ENCODE peak calls at places on chromosomes 11 and 22, in seven cellular contexts. B, E, R, F, U, S and O are unnamed samples.

GRCh38 chr22:16801571-16801970 is 23.6 kb downstream of the XKR3 start:
- DNase-seq in B (no peak), E (no peak), R (no peak), F (no peak), U (no peak), S (no peak), O (no peak)

GRCh38 chr11:36840378-36840777 is 242.3 kb upstream of the RAG2 start:
- DNase-seq in B (no peak), E (no peak), R (no peak), F (no peak), U (no peak), S (no peak), O (no peak)

GRCh38 chr11:46930089-46930488 is 6.5 kb upstream of the CSTPP1 start:
- DNase-seq in B (no peak), E (no peak), R (no peak), F (no peak), U (peak; percentile 73), S (no peak), O (no peak)

GRCh38 chr11:61765550-61766253 is 13.3 kb downstream of the MYRF start:
- DNase-seq in B (no peak), E (no peak), R (no peak), F (no peak), U (no peak), S (no peak), O (no peak)

GRCh38 chr11:110091995-110092576 is 1.1 kb upstream of the ZC3H12C start:
- DNase-seq in B (no peak), E (no peak), R (no peak), F (no peak), U (no peak), S (peak; percentile 31), O (no peak)

GRCh38 chr11:62552931-62553838 is 6.6 kb upstream of the AHNAK start:
- DNase-seq in B (no peak), E (peak; percentile 91), R (peak; percentile 84), F (peak; percentile 94), U (peak; percentile 96), S (peak; percentile 76), O (peak; percentile 47)

GRCh38 chr22:49991907-49992533 is 20.5 kb downstream of the IL17REL start:
- DNase-seq in B (no peak), E (peak; percentile 10), R (no peak), F (no peak), U (no peak), S (no peak), O (no peak)

GRCh38 chr11:131640320-131640719 is 269.9 kb downstream of the NTM start:
- DNase-seq in B (no peak), E (no peak), R (no peak), F (no peak), U (no peak), S (no peak), O (no peak)

GRCh38 chr11:29306527-29306926 is 710.3 kb downstream of the KCNA4 start:
- DNase-seq in B (no peak), E (no peak), R (no peak), F (no peak), U (peak; percentile 94), S (no peak), O (no peak)

GRCh38 chr22:43066844-43067385 is 22.3 kb downstream of the TTLL1 start:
- DNase-seq in B (no peak), E (no peak), R (no peak), F (no peak), U (peak; percentile 58), S (no peak), O (no peak)

GRCh38 chr11:17500673-17501072 is 24.0 kb upstream of the ABCC8 start:
- DNase-seq in B (no peak), E (no peak), R (no peak), F (no peak), U (no peak), S (no peak), O (no peak)

GRCh38 chr11:121964591-121964990 is 151.4 kb downstream of the BLID start:
- DNase-seq in B (no peak), E (no peak), R (no peak), F (peak; percentile 49), U (peak; percentile 64), S (peak; percentile 26), O (no peak)

GRCh38 chr11:126465573-126466287 is 110.2 kb downstream of the ST3GAL4 start:
- DNase-seq in B (no peak), E (peak; percentile 30), R (no peak), F (no peak), U (no peak), S (peak; percentile 92), O (no peak)

GRCh38 chr11:45617886-45618601 is 47.4 kb downstream of the CHST1 start:
- DNase-seq in B (no peak), E (no peak), R (no peak), F (no peak), U (no peak), S (no peak), O (no peak)

GRCh38 chr11:111982019-111982464 is 43.2 kb upstream of the DLAT start:
- DNase-seq in B (no peak), E (peak; percentile 88), R (peak; percentile 88), F (no peak), U (peak; percentile 43), S (peak; percentile 26), O (peak; percentile 59)

GRCh38 chr11:62132689-62133293 is 9.0 kb downstream of the INCENP start:
- DNase-seq in B (no peak), E (peak; percentile 18), R (no peak), F (no peak), U (no peak), S (no peak), O (no peak)

GRCh38 chr11:8015753-8016239 is 28.7 kb downstream of the EIF3F start:
- DNase-seq in B (no peak), E (no peak), R (no peak), F (no peak), U (peak; percentile 69), S (no peak), O (no peak)

GRCh38 chr11:86464509-86465221 is 90.0 kb downstream of the CCDC81 start:
- DNase-seq in B (no peak), E (no peak), R (no peak), F (no peak), U (no peak), S (peak; percentile 57), O (no peak)

GRCh38 chr22:42984814-42985540 is 30.0 kb downstream of the PACSIN2 start:
- DNase-seq in B (no peak), E (no peak), R (no peak), F (no peak), U (no peak), S (no peak), O (no peak)

GRCh38 chr11:134330611-134331564 is 900 bp upstream of the GLB1L2 start:
- DNase-seq in B (no peak), E (no peak), R (no peak), F (no peak), U (no peak), S (no peak), O (no peak)

GRCh38 chr11:67983916-67984315 is 20.0 kb downstream of the UNC93B1 start:
- DNase-seq in B (no peak), E (no peak), R (no peak), F (no peak), U (no peak), S (no peak), O (no peak)

GRCh38 chr11:117313103-117313502 is 3.0 kb downstream of the BACE1 start:
- DNase-seq in B (no peak), E (no peak), R (no peak), F (no peak), U (no peak), S (no peak), O (no peak)

GRCh38 chr11:36065436-36065835 is 121.6 kb downstream of the LDLRAD3 start:
- DNase-seq in B (no peak), E (no peak), R (no peak), F (no peak), U (peak; percentile 68), S (no peak), O (no peak)

GRCh38 chr11:119172513-119172912 is 4.0 kb downstream of the NLRX1 start:
- DNase-seq in B (no peak), E (no peak), R (no peak), F (no peak), U (no peak), S (no peak), O (no peak)
- TF ChIP-seq CTCF in B (no peak), E (no peak), R (no peak), F (no peak), U (no peak), S (no peak), O (no peak)

DNA sequence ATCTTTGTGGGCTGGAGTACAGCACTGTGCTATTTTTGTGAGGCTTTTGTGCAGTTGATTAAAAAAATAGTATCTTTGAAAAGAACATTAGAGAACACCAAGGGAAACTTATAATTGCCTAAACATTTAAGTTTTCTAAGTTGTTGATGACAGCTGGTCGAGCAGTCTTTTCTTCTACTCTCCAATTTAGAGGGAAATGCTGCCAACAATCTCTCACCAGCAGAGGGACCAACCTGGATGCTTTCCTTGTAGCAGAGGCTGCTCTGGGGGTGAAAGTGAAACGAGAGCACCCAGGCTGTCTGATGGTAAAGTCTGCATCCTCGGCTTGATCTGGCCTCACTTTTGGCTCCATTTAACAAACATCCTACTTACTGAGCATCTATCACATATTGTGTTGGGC is 1286.5 kb upstream of the TENM4 start:
- DNase-seq in B (no peak), E (no peak), R (no peak), F (no peak), U (no peak), S (peak; percentile 66), O (peak; percentile 5)
- TF ChIP-seq CTCF in B (peak; percentile 56), E (no peak), R (no peak), F (no peak), U (no peak), S (peak; percentile 68), O (no peak)

GRCh38 chr11:88103337-88104206 is 71.7 kb downstream of the RAB38 start:
- DNase-seq in B (peak; percentile 3), E (no peak), R (peak; percentile 58), F (no peak), U (peak; percentile 58), S (peak; percentile 92), O (peak; percentile 35)
- TF ChIP-seq CTCF in B (peak; percentile 66), E (no peak), R (peak; percentile 54), F (no peak), U (peak; percentile 56), S (peak; percentile 94), O (peak; percentile 69)

DNA sequence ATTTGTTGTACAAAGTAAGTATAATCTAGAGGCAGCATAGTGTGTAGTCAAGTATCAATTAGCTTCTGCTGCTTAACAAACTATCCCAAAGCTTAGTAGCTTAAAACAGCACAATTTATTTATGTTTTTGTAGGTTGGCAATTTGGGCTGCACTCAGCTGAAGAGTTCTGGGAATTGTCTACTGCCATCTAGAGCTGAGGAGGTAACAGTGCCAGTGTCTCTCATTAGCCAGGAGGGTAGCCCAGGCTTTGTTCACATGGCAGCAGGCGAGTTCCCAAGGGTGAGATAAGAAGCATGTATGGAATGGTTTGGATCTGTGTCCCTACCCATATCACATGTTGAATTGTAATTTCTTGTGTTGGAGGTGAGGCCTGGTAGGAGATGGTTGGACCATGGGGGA is 45.8 kb upstream of the SLN start:
- DNase-seq in B (no peak), E (no peak), R (no peak), F (no peak), U (no peak), S (peak; percentile 27), O (no peak)
- TF ChIP-seq CTCF in B (no peak), E (no peak), R (no peak), F (no peak), U (no peak), S (peak; percentile 35), O (no peak)